ENCODE peak calls at places on chromosomes 7 and 10, in nine cellular contexts. J is adrenal gland, A is esophagus squamous epithelium, P is heart left ventricle, F is GM06990, H is A673, B is HCT116, L is fibroblast of lung, W is PC-9. M is an unnamed sample. For H3K27me3, the result is how much of the 10 kb centered on the place peaks cover.

GRCh38 chr10:113049881-113050280 is 99.8 kb downstream of the TCF7L2 start:
- DNase-seq in J (no peak), A (no peak), P (no peak), F (no peak), H (no peak), B (no peak), L (no peak), W (no peak), M (no peak)

GRCh38 chr10:53765311-53765710 is 992.7 kb upstream of the MBL2 start:
- DNase-seq in J (no peak), A (no peak), P (no peak), F (no peak), H (no peak), B (no peak), L (peak), W (no peak), M (no peak)

GRCh38 chr10:115572740-115573455 is 479.7 kb downstream of the ATRNL1 start:
- DNase-seq in J (no peak), A (no peak), P (no peak), F (no peak), H (peak), B (peak), L (no peak), W (no peak), M (no peak)

GRCh38 chr7:94250124-94250523 is 144.6 kb upstream of the COL1A2 start:
- DNase-seq in J (no peak), A (no peak), P (no peak), F (no peak), H (no peak), B (no peak), L (peak), W (no peak), M (no peak)

GRCh38 chr7:112205348-112206237 is 606 bp downstream of the DOCK4 start:
- DNase-seq in J (peak), A (no peak), P (peak), F (peak), H (peak), B (peak), L (peak), W (no peak), M (peak)

GRCh38 chr10:74738052-74738451 is 88.3 kb upstream of the KAT6B start:
- DNase-seq in J (no peak), A (no peak), P (no peak), F (peak), H (peak), B (no peak), L (no peak), W (no peak), M (no peak)

GRCh38 chr10:31875608-31876007 is 53.0 kb downstream of the ARHGAP12 start:
- DNase-seq in J (no peak), A (no peak), P (no peak), F (no peak), H (no peak), B (no peak), L (no peak), W (no peak), M (no peak)

GRCh38 chr7:91941450-91941849 is 788 bp downstream of the AKAP9 start:
- DNase-seq in J (peak), A (no peak), P (peak), F (peak), H (peak), B (no peak), L (peak), W (peak), M (peak)

GRCh38 chr10:8052344-8052969 is 2.0 kb upstream of the GATA3 start:
- DNase-seq in J (no peak), A (no peak), P (no peak), F (no peak), H (no peak), B (no peak), L (no peak), W (no peak), M (no peak)

GRCh38 chr10:88490216-88490980 is 92.7 kb downstream of the RNLS start:
- DNase-seq in J (no peak), A (no peak), P (no peak), F (no peak), H (no peak), B (no peak), L (no peak), W (no peak), M (no peak)

GRCh38 chr10:129960493-129961273 is 3.4 kb downstream of the EBF3 start:
- DNase-seq in J (no peak), A (no peak), P (peak), F (no peak), H (no peak), B (no peak), L (no peak), W (no peak), M (no peak)
- H3K27me3 ChIP-seq in J (half or more), A (half or more), P (half or more), F (under half), H (under half), B (under half), L (half or more), W (under half), M (half or more)

GRCh38 chr10:72069751-72070501 is 18.4 kb downstream of the SPOCK2 start:
- DNase-seq in J (no peak), A (no peak), P (no peak), F (no peak), H (peak), B (no peak), L (no peak), W (no peak), M (no peak)

GRCh38 chr10:72068901-72069446 is 19.4 kb downstream of the SPOCK2 start:
- DNase-seq in J (peak), A (no peak), P (no peak), F (no peak), H (no peak), B (no peak), L (no peak), W (no peak), M (no peak)

GRCh38 chr10:72067463-72068125 is 20.8 kb downstream of the SPOCK2 start:
- DNase-seq in J (no peak), A (no peak), P (no peak), F (no peak), H (no peak), B (no peak), L (no peak), W (no peak), M (no peak)

GRCh38 chr10:72066318-72067284 is 21.8 kb downstream of the SPOCK2 start:
- DNase-seq in J (no peak), A (no peak), P (no peak), F (no peak), H (peak), B (no peak), L (no peak), W (no peak), M (no peak)

GRCh38 chr10:72068126-72068765 is 20.1 kb downstream of the SPOCK2 start:
- DNase-seq in J (no peak), A (no peak), P (no peak), F (no peak), H (no peak), B (no peak), L (no peak), W (no peak), M (no peak)
- H3K4me3 ChIP-seq in J (no peak), A (no peak), P (no peak), F (no peak), H (no peak), B (no peak), L (no peak), W (no peak), M (no peak)

GRCh38 chr10:71548494-71548846 is 151.8 kb downstream of the CDH23 start:
- DNase-seq in J (no peak), A (no peak), P (no peak), F (no peak), H (peak), B (no peak), L (no peak), W (no peak), M (no peak)
- TF ChIP-seq CTCF in J (peak), A (no peak), P (peak), F (peak), H (peak), B (peak), L (peak), W (peak), M (no peak)

GRCh38 chr7:148276291-148277041 is 314.1 kb upstream of the C7orf33 start:
- DNase-seq in J (no peak), A (no peak), P (no peak), F (no peak), H (peak), B (no peak), L (no peak), W (no peak), M (no peak)
- H3K27me3 ChIP-seq in J (under half), A (under half), P (under half), F (under half), H (under half), B (under half), L (under half), W (half or more), M (under half)

GRCh38 chr10:99526861-99527504 is 5.8 kb upstream of the NKX2-3 start:
- DNase-seq in J (no peak), A (no peak), P (no peak), F (no peak), H (no peak), B (no peak), L (no peak), W (no peak), M (no peak)
- H3K4me3 ChIP-seq in J (no peak), A (no peak), P (no peak), F (no peak), H (no peak), B (no peak), L (no peak), W (no peak), M (no peak)

GRCh38 chr7:157589680-157590079 is 252.9 kb downstream of the DNAJB6 start:
- DNase-seq in J (no peak), A (no peak), P (no peak), F (no peak), H (no peak), B (no peak), L (no peak), W (no peak), M (no peak)
- TF ChIP-seq CTCF in J (no peak), A (no peak), P (no peak), F (no peak), H (no peak), B (no peak), L (no peak), W (no peak), M (no peak)